ENCODE peak calls at places on chromosome 18, in seven cellular contexts. P, J, K, V, N, I and W are unnamed samples.

GRCh38 chr18:1779587-1779986 is 791.7 kb downstream of the METTL4 start:
- DNase-seq in P (no peak), J (no peak), K (no peak), V (no peak), N (no peak), I (no peak), W (no peak)

GRCh38 chr18:41809652-41810051 is 145.4 kb upstream of the PIK3C3 start:
- DNase-seq in P (peak; percentile 56), J (no peak), K (no peak), V (no peak), N (no peak), I (no peak), W (no peak)

GRCh38 chr18:23689031-23689615 is at the start of gene LAMA3:
- DNase-seq in P (peak; percentile 39), J (peak; percentile 11), K (peak; percentile 77), V (no peak), N (peak; percentile 45), I (peak; percentile 36), W (peak; percentile 80)

GRCh38 chr18:11458447-11458846 is 150.9 kb upstream of the SLC35G4 start:
- DNase-seq in P (no peak), J (no peak), K (no peak), V (no peak), N (no peak), I (no peak), W (no peak)

GRCh38 chr18:62860062-62860461 is 144.7 kb downstream of the PHLPP1 start:
- DNase-seq in P (no peak), J (no peak), K (no peak), V (no peak), N (no peak), I (no peak), W (no peak)

GRCh38 chr18:21163647-21164625 is 52.3 kb upstream of the ROCK1 start:
- DNase-seq in P (peak; percentile 86), J (peak; percentile 93), K (no peak), V (no peak), N (peak; percentile 12), I (peak; percentile 89), W (peak; percentile 46)

GRCh38 chr18:10164241-10165160 is 250.7 kb downstream of the VAPA start:
- DNase-seq in P (no peak), J (no peak), K (no peak), V (no peak), N (peak; percentile 53), I (no peak), W (no peak)

GRCh38 chr18:12742453-12742852 is 39.6 kb downstream of the PSMG2 start:
- DNase-seq in P (peak; percentile 96), J (peak; percentile 87), K (no peak), V (no peak), N (no peak), I (peak; percentile 71), W (no peak)

GRCh38 chr18:30486856-30487255 is 555.7 kb downstream of the DSC3 start:
- DNase-seq in P (peak; percentile 8), J (no peak), K (no peak), V (no peak), N (no peak), I (peak; percentile 85), W (no peak)

GRCh38 chr18:48931680-48932461 is 18.9 kb downstream of the SMAD7 start:
- DNase-seq in P (no peak), J (no peak), K (no peak), V (no peak), N (no peak), I (no peak), W (no peak)

GRCh38 chr18:48932462-48932818 is 18.3 kb downstream of the SMAD7 start:
- DNase-seq in P (no peak), J (no peak), K (no peak), V (no peak), N (no peak), I (no peak), W (no peak)

GRCh38 chr18:48929951-48930713 is 20.6 kb downstream of the SMAD7 start:
- DNase-seq in P (no peak), J (peak; percentile 81), K (peak; percentile 74), V (no peak), N (no peak), I (peak; percentile 92), W (no peak)

GRCh38 chr18:48929212-48929612 is 21.6 kb downstream of the SMAD7 start:
- DNase-seq in P (no peak), J (peak; percentile 33), K (no peak), V (no peak), N (no peak), I (peak; percentile 59), W (no peak)

GRCh38 chr18:48930926-48931325 is 19.8 kb downstream of the SMAD7 start:
- DNase-seq in P (no peak), J (no peak), K (no peak), V (no peak), N (no peak), I (no peak), W (no peak)
- H3K4me3 ChIP-seq in P (no peak overlapping the region), J (no peak overlapping the region), K (no peak overlapping the region), V (no peak overlapping the region), N (no peak overlapping the region), I (no peak overlapping the region), W (no peak overlapping the region)

GRCh38 chr18:50193796-50194622 is 938 bp downstream of the MYO5B start:
- DNase-seq in P (no peak), J (no peak), K (peak; percentile 36), V (no peak), N (no peak), I (no peak), W (no peak)
- H3K27me3 ChIP-seq in P (peaks cover 2% of the 10 kb centered on the region), J (peaks cover 43% of the 10 kb centered on the region), K (no peaks in the 10 kb centered on the region), V (peaks cover 18% of the 10 kb centered on the region), N (peaks cover 92% of the 10 kb centered on the region), I (peaks cover 14% of the 10 kb centered on the region), W (peaks cover 14% of the 10 kb centered on the region)

GRCh38 chr18:8614875-8615274 is 5.6 kb downstream of the RAB12 start:
- DNase-seq in P (no peak), J (no peak), K (no peak), V (no peak), N (no peak), I (no peak), W (peak; percentile 7)
- H3K4me3 ChIP-seq in P (no peak overlapping the region), J (no peak overlapping the region), K (no peak overlapping the region), V (no peak overlapping the region), N (no peak overlapping the region), I (no peak overlapping the region), W (peak overlapping the region; percentile 13)

GRCh38 chr18:76882186-76882585 is 59.8 kb downstream of the ZNF236 start:
- DNase-seq in P (no peak), J (no peak), K (no peak), V (no peak), N (no peak), I (no peak), W (no peak)
- H3K27me3 ChIP-seq in P (no peaks in the 10 kb centered on the region), J (no peaks in the 10 kb centered on the region), K (no peaks in the 10 kb centered on the region), V (no peaks in the 10 kb centered on the region), N (no peaks in the 10 kb centered on the region), I (no peaks in the 10 kb centered on the region), W (no peaks in the 10 kb centered on the region)

GRCh38 chr18:56568986-56569385 is 69.4 kb downstream of the TXNL1 start:
- DNase-seq in P (no peak), J (no peak), K (no peak), V (no peak), N (no peak), I (no peak), W (no peak)

GRCh38 chr18:56562479-56562878 is 75.9 kb downstream of the TXNL1 start:
- DNase-seq in P (no peak), J (no peak), K (no peak), V (no peak), N (no peak), I (no peak), W (no peak)

GRCh38 chr18:56563568-56563967 is 74.8 kb downstream of the TXNL1 start:
- DNase-seq in P (no peak), J (no peak), K (no peak), V (no peak), N (no peak), I (no peak), W (no peak)

GRCh38 chr18:56565059-56565458 is 73.3 kb downstream of the TXNL1 start:
- DNase-seq in P (no peak), J (no peak), K (no peak), V (no peak), N (no peak), I (no peak), W (no peak)

DNA sequence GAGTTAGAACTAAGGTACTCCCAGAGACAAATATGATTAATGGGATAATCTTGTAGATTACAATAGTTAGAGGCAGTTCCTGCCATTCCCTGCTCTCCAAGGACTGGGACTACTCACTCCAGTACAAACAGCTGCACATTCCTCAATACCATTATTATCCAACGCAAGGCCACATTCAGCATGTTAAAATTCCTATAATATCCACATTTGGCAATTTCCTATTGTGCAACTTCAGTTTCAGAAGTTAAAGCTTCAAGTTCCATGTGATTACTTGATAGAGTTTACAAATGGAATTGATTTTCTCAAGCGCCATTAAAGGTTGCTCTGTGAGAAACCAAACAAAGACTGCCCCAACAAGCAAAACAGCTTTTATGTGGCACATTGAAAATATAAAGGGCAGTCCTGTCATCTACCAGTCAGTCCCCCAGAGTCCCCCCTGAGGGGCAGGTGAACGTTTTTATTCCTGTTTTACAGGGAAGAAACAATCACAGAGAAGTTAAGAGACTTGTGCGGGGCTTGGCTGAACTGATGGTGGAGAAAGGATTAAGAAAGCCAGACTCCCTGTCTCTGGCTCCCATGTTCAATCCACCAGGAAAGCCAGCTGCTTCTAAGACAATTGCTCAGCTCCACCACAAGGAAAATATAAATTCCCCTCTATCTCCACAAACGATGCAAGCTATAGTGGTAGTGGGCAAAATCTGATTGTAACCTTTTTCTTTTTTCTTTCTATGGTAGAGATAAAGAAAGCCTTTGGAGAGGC is 72.6 kb downstream of the TXNL1 start:
- DNase-seq in P (peak; percentile 56), J (peak; percentile 92), K (no peak), V (no peak), N (no peak), I (peak; percentile 93), W (no peak)
- H3K4me3 ChIP-seq in P (no peak overlapping the region), J (no peak overlapping the region), K (no peak overlapping the region), V (no peak overlapping the region), N (no peak overlapping the region), I (no peak overlapping the region), W (no peak overlapping the region)

DNA sequence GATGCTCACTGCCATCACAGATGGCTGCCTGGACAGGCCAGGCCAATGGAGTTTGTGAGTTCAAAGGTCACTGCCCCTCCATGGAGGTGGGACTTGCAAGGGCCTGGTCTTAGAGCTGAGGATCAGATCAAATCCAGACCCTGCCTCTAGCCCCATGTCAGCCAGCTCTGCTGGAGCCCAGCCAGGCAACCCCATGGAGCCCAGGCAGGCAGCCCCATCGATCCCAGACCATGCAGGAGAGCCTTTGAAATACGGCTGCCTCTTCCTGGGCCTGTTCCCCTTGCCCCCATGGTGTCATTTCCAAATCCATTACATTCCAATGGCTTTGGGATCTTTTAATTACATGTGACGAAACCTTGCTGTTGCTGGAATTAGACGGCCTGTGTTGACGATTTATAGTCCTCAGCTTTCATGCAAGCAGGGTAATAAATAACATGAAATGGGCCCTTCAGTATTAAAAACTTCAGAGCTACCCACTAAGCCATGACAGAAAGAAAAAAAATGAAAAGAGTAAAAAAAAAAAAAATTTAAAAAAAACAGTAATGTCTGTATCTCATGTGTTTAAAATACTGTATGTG is 75.8 kb upstream of the SLC14A2 start:
- DNase-seq in P (no peak), J (no peak), K (no peak), V (no peak), N (no peak), I (no peak), W (no peak)
- H3K27me3 ChIP-seq in P (peaks cover 2% of the 10 kb centered on the region), J (no peaks in the 10 kb centered on the region), K (no peaks in the 10 kb centered on the region), V (no peaks in the 10 kb centered on the region), N (no peaks in the 10 kb centered on the region), I (peaks cover 2% of the 10 kb centered on the region), W (no peaks in the 10 kb centered on the region)

GRCh38 chr18:45343365-45343764 is 271.9 kb upstream of the SLC14A2 start:
- DNase-seq in P (no peak), J (no peak), K (no peak), V (no peak), N (no peak), I (no peak), W (no peak)
- H3K4me3 ChIP-seq in P (no peak overlapping the region), J (no peak overlapping the region), K (no peak overlapping the region), V (no peak overlapping the region), N (no peak overlapping the region), I (no peak overlapping the region), W (no peak overlapping the region)